ENCODE peak calls at places on chromosomes 1 and 21, in four cellular contexts. O is A549, A is K562, K is HepG2. F is an unnamed sample.

GRCh38 chr1:184791199-184791935 is 36.7 kb upstream of the EDEM3 start:
- DNase-seq in O (no peak), A (no peak), K (no peak), F (no peak)

GRCh38 chr1:61064673-61065072 is 17.7 kb upstream of the NFIA start:
- DNase-seq in O (no peak), A (no peak), K (no peak), F (no peak)

GRCh38 chr21:45983981-45984551 is 2.5 kb downstream of the COL6A1 start:
- DNase-seq in O (no peak), A (peak; percentile 63), K (no peak), F (peak; percentile 12)

GRCh38 chr1:211320980-211321379 is 5.7 kb upstream of the TRAF5 start:
- DNase-seq in O (no peak), A (no peak), K (no peak), F (no peak)

GRCh38 chr1:214844319-214844718 is 238.2 kb upstream of the KCNK2 start:
- DNase-seq in O (no peak), A (no peak), K (no peak), F (no peak)

GRCh38 chr1:67726224-67726623 is 41.2 kb downstream of the GADD45A start:
- DNase-seq in O (no peak), A (no peak), K (no peak), F (no peak)

GRCh38 chr1:214660900-214661299 is 57.9 kb downstream of the CENPF start:
- DNase-seq in O (peak; percentile 43), A (no peak), K (peak; percentile 6), F (peak; percentile 19)

GRCh38 chr21:44878053-44878982 is 4.8 kb upstream of the PTTG1IP start:
- DNase-seq in O (peak; percentile 58), A (no peak), K (peak; percentile 97), F (no peak)

GRCh38 chr1:91440845-91441244 is 36.2 kb upstream of the HFM1 start:
- DNase-seq in O (no peak), A (no peak), K (peak; percentile 3), F (no peak)

GRCh38 chr1:46556822-46557221 is 5.4 kb upstream of the KNCN start:
- DNase-seq in O (peak; percentile 17), A (no peak), K (no peak), F (no peak)

GRCh38 chr1:46557403-46557802 is 6.0 kb upstream of the KNCN start:
- DNase-seq in O (no peak), A (no peak), K (no peak), F (no peak)

GRCh38 chr1:46558141-46558963 is 6.9 kb upstream of the KNCN start:
- DNase-seq in O (no peak), A (no peak), K (no peak), F (peak; percentile 36)

GRCh38 chr1:46558966-46559365 is 7.5 kb upstream of the KNCN start:
- DNase-seq in O (no peak), A (no peak), K (no peak), F (no peak)

GRCh38 chr1:46562498-46562897 is 11.1 kb upstream of the KNCN start:
- DNase-seq in O (no peak), A (no peak), K (no peak), F (no peak)
- TF ChIP-seq USF2 in O (no peak), A (no peak), K (no peak), F (no peak)

DNA sequence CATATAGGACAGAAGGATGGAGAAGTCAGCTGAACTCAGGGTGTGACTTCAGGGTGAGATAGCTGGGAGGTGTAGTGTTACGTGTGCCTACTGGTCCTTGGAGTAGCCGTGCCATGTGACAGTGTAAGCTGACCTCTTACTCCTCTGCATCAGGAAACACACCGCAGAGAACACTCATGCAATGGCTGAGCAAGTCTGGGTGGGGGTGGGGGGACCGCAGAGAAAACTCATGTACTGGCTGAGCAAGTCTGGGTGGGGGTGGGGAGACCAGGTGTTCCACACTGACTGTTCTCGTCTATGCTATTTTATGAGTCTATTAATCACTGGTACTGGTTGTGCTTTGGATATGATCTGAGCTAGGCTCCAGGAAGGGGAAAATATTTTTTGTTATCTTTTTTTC is 233.1 kb downstream of the PAPPA2 start:
- DNase-seq in O (no peak), A (no peak), K (no peak), F (peak; percentile 17)
- TF ChIP-seq NR3C1 in O (no peak), A (no peak), K (no peak), F (no peak)

GRCh38 chr1:180165509-180166435 is 11.1 kb downstream of the QSOX1 start:
- DNase-seq in O (no peak), A (no peak), K (no peak), F (no peak)

GRCh38 chr1:180167721-180168467 is 13.2 kb downstream of the QSOX1 start:
- DNase-seq in O (peak; percentile 83), A (peak; percentile 46), K (peak; percentile 31), F (peak; percentile 80)

GRCh38 chr1:180168786-180169640 is 14.3 kb downstream of the QSOX1 start:
- DNase-seq in O (peak; percentile 64), A (peak; percentile 78), K (peak; percentile 43), F (peak; percentile 80)

GRCh38 chr1:180166436-180166800 is 11.7 kb downstream of the QSOX1 start:
- DNase-seq in O (no peak), A (no peak), K (no peak), F (no peak)

DNA sequence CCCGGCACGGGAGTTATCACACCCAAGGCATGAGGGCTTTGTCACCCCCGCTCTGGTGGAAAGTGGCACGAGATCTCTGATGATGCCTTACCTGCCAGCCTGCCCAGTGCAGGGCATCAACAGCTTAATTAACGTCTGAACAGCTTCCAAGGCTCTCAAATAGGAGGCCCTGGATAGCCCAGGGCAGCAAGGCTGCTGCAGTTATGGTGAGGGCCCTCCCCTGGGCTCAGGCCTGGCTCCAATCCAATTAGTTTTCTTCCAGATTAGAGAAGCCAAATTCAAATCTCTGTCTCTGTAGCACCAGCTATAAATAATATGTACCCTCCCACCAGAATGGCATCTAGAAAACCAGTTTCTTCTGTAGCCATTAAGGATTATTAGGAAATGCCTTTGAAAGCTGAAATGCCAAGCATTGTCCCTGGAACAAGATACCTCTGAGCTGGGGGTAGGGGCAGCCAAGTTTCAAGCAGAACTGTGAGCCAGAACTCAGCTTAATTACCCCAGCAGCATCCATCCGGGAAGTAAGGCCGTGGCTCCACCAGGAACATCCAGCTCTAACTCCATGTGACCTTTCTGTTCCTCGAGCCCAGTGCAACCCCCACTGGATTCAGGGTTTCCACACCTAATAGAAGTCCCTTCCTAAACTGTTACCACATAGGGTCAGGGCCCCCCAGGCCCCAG is 12.5 kb downstream of the QSOX1 start:
- DNase-seq in O (no peak), A (no peak), K (no peak), F (no peak)
- TF ChIP-seq USF2 in O (no peak), A (no peak), K (no peak), F (no peak)

GRCh38 chr1:206826409-206826808 is 39.0 kb upstream of the IL20 start:
- DNase-seq in O (no peak), A (no peak), K (no peak), F (no peak)

GRCh38 chr1:206829282-206829681 is 36.1 kb upstream of the IL20 start:
- DNase-seq in O (no peak), A (no peak), K (no peak), F (no peak)

GRCh38 chr1:206828061-206828460 is 37.4 kb upstream of the IL20 start:
- DNase-seq in O (no peak), A (no peak), K (no peak), F (no peak)

GRCh38 chr1:206829875-206830274 is 35.5 kb upstream of the IL20 start:
- DNase-seq in O (no peak), A (no peak), K (no peak), F (no peak)

DNA sequence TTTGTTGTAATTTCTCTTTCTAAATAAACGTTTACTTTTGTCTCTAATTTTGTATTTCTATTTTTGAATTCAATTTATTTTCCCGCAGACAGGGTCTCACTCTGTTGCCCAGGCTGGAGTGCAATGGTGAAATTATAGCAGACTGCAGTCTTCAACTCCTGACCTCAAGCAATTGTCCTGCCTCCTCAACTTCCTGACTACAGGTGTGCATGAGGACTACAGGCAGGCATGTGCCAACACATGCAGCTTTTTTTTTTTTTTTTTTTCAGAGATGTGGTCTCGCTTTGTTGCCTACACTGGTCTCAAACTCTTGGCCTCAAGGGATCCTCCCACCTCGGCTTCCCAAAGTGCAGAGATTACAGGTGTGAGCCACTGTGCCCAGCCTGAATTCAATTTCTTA is 36.7 kb upstream of the IL20 start:
- DNase-seq in O (no peak), A (no peak), K (no peak), F (no peak)
- TF ChIP-seq NR3C1 in O (no peak), A (no peak), K (no peak), F (no peak)

GRCh38 chr1:44282704-44283426 is 69.6 kb downstream of the DMAP1 start:
- DNase-seq in O (no peak), A (no peak), K (peak; percentile 12), F (no peak)
- TF ChIP-seq USF2 in O (no peak), A (no peak), K (no peak), F (no peak)

GRCh38 chr1:160354388-160354985 is 11.3 kb downstream of the NCSTN start:
- DNase-seq in O (peak; percentile 30), A (peak; percentile 66), K (peak; percentile 20), F (peak; percentile 49)

GRCh38 chr1:160352555-160352954 is 9.4 kb downstream of the NCSTN start:
- DNase-seq in O (no peak), A (no peak), K (no peak), F (no peak)

GRCh38 chr1:160357286-160358002 is 9.4 kb upstream of the NHLH1 start:
- DNase-seq in O (no peak), A (no peak), K (no peak), F (no peak)

GRCh38 chr1:160351629-160352028 is 8.4 kb downstream of the NCSTN start:
- DNase-seq in O (no peak), A (no peak), K (no peak), F (no peak)

DNA sequence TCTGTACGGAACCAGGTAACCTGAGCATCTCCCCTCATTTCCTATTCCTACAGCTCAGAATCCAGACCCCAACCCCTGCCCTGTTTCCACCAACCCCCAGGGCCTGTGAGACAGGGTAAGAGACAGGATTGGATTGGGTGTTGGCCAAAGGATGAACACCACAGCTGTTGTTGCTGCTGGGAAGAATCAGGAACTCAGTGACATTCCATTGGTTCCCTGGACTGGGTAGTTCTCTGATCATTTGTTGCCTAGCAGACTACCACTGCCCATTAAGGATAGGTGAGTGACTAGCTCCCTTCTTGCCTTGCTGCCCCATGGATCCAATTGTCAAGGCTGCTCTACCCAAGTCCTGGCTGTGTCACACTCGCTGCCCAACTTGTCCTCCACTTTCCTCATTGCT is 10.0 kb downstream of the NCSTN start:
- DNase-seq in O (no peak), A (no peak), K (no peak), F (no peak)
- TF ChIP-seq NR3C1 in O (no peak), A (no peak), K (no peak), F (no peak)

GRCh38 chr1:112791723-112792104 is 76.6 kb upstream of the PPM1J start:
- DNase-seq in O (no peak), A (no peak), K (no peak), F (no peak)
- TF ChIP-seq USF2 in O (no peak), A (no peak), K (no peak), F (no peak)

DNA sequence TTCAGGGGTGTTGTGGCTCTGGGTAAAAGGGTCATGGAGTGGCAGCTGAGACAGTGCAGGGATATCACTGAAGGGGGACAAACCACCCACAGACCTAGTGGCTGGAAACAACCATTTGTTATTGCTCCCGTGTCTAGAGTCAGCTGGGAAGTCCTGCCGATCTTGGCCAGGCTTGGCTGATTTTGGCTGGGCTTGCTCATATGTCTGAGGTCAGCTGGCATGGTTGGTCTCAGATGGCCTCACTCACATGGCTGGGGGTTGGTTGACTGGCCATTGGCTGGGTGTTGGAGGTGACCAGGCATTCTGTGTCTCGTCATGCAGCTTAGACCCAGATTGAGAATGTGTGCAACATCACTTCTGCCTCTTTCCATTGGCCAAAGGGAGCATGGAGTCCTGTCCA is 203.8 kb upstream of the POU3F1 start:
- DNase-seq in O (no peak), A (no peak), K (no peak), F (no peak)
- TF ChIP-seq NR3C1 in O (no peak), A (no peak), K (no peak), F (no peak)

GRCh38 chr1:220368352-220369265 is 96.4 kb upstream of the RAB3GAP2 start:
- DNase-seq in O (no peak), A (no peak), K (no peak), F (no peak)
- TF ChIP-seq USF2 in O (no peak), A (no peak), K (no peak), F (no peak)